ENCODE peak calls at places on chromosomes 4 and X, in seven cellular contexts. One of them, this sample, is unnamed.
A peak's percentile ranks its signal among the peaks of the same experiment; 100 is the strongest.

GRCh38 chr4:86940920-86941460 is 6.2 kb downstream of the AFF1 start:
- DNase-seq in fibroblast of lung: no peak
- DNase-seq in NCI-H1092: no peak
- DNase-seq in hepatocyte: no peak
- DNase-seq in T-cell: no peak
- DNase-seq in stimulated activated CD8-positive, alpha-beta memory T cell treated with anti-CD3 and anti-CD28 coated beads, Interleukin-15, amount 100 ng/mL, for 4 hours: no peak
- DNase-seq in amniotic stem cell: no peak
- DNase-seq in this sample: no peak

GRCh38 chrX:27918799-27919198 is 62.5 kb downstream of the DCAF8L1 start:
- DNase-seq in fibroblast of lung: peak; percentile 4
- DNase-seq in NCI-H1092: no peak
- DNase-seq in amniotic stem cell: no peak
- DNase-seq in stimulated activated CD8-positive, alpha-beta memory T cell treated with anti-CD3 and anti-CD28 coated beads, Interleukin-15, amount 100 ng/mL, for 4 hours: no peak
- DNase-seq in hepatocyte: peak; percentile 25
- DNase-seq in T-cell: no peak
- DNase-seq in this sample: no peak

GRCh38 chr4:122652379-122652778 is 31.5 kb upstream of the IL21 start:
- DNase-seq in hepatocyte: peak; percentile 52
- DNase-seq in amniotic stem cell: peak; percentile 19
- DNase-seq in fibroblast of lung: peak; percentile 51
- DNase-seq in stimulated activated CD8-positive, alpha-beta memory T cell treated with anti-CD3 and anti-CD28 coated beads, Interleukin-15, amount 100 ng/mL, for 4 hours: no peak
- DNase-seq in NCI-H1092: no peak
- DNase-seq in T-cell: peak; percentile 40
- DNase-seq in this sample: no peak

GRCh38 chr4:153270361-153270760 is 66.1 kb downstream of the TRIM2 start:
- DNase-seq in hepatocyte: no peak
- DNase-seq in T-cell: no peak
- DNase-seq in stimulated activated CD8-positive, alpha-beta memory T cell treated with anti-CD3 and anti-CD28 coated beads, Interleukin-15, amount 100 ng/mL, for 4 hours: no peak
- DNase-seq in NCI-H1092: no peak
- DNase-seq in amniotic stem cell: no peak
- DNase-seq in fibroblast of lung: no peak
- DNase-seq in this sample: no peak

GRCh38 chr4:41257257-41257900 is 651 bp downstream of the UCHL1 start:
- DNase-seq in fibroblast of lung: peak; percentile 61
- DNase-seq in NCI-H1092: peak; percentile 67
- DNase-seq in stimulated activated CD8-positive, alpha-beta memory T cell treated with anti-CD3 and anti-CD28 coated beads, Interleukin-15, amount 100 ng/mL, for 4 hours: no peak
- DNase-seq in T-cell: no peak
- DNase-seq in hepatocyte: peak; percentile 73
- DNase-seq in amniotic stem cell: peak; percentile 22
- DNase-seq in this sample: peak; percentile 63

GRCh38 chrX:86507337-86507736 is 359.1 kb downstream of the DACH2 start:
- DNase-seq in hepatocyte: no peak
- DNase-seq in NCI-H1092: no peak
- DNase-seq in stimulated activated CD8-positive, alpha-beta memory T cell treated with anti-CD3 and anti-CD28 coated beads, Interleukin-15, amount 100 ng/mL, for 4 hours: no peak
- DNase-seq in amniotic stem cell: no peak
- DNase-seq in T-cell: no peak
- DNase-seq in fibroblast of lung: no peak
- DNase-seq in this sample: no peak

GRCh38 chrX:152220612-152221011 is 82.2 kb upstream of the MAGEA10 start:
- DNase-seq in T-cell: no peak
- DNase-seq in amniotic stem cell: no peak
- DNase-seq in stimulated activated CD8-positive, alpha-beta memory T cell treated with anti-CD3 and anti-CD28 coated beads, Interleukin-15, amount 100 ng/mL, for 4 hours: no peak
- DNase-seq in NCI-H1092: no peak
- DNase-seq in fibroblast of lung: peak; percentile 60
- DNase-seq in hepatocyte: no peak
- DNase-seq in this sample: no peak

GRCh38 chr4:183099537-183100297 is 660 bp downstream of the WWC2 start:
- DNase-seq in stimulated activated CD8-positive, alpha-beta memory T cell treated with anti-CD3 and anti-CD28 coated beads, Interleukin-15, amount 100 ng/mL, for 4 hours: no peak
- DNase-seq in fibroblast of lung: no peak
- DNase-seq in T-cell: no peak
- DNase-seq in amniotic stem cell: no peak
- DNase-seq in hepatocyte: peak; percentile 73
- DNase-seq in NCI-H1092: no peak
- DNase-seq in this sample: peak; percentile 65

GRCh38 chrX:108584617-108585211 is 145.1 kb downstream of the COL4A5 start:
- DNase-seq in NCI-H1092: no peak
- DNase-seq in fibroblast of lung: no peak
- DNase-seq in amniotic stem cell: no peak
- DNase-seq in T-cell: no peak
- DNase-seq in hepatocyte: peak; percentile 4
- DNase-seq in stimulated activated CD8-positive, alpha-beta memory T cell treated with anti-CD3 and anti-CD28 coated beads, Interleukin-15, amount 100 ng/mL, for 4 hours: no peak
- DNase-seq in this sample: no peak

GRCh38 chr4:68344049-68344448 is 5.8 kb downstream of the YTHDC1 start:
- DNase-seq in hepatocyte: no peak
- DNase-seq in T-cell: no peak
- DNase-seq in stimulated activated CD8-positive, alpha-beta memory T cell treated with anti-CD3 and anti-CD28 coated beads, Interleukin-15, amount 100 ng/mL, for 4 hours: no peak
- DNase-seq in NCI-H1092: no peak
- DNase-seq in amniotic stem cell: no peak
- DNase-seq in fibroblast of lung: no peak
- DNase-seq in this sample: no peak

GRCh38 chr4:68180858-68181531 is 51.3 kb upstream of the TMPRSS11F start:
- DNase-seq in NCI-H1092: no peak
- DNase-seq in T-cell: no peak
- DNase-seq in amniotic stem cell: no peak
- DNase-seq in fibroblast of lung: peak; percentile 56
- DNase-seq in hepatocyte: no peak
- DNase-seq in stimulated activated CD8-positive, alpha-beta memory T cell treated with anti-CD3 and anti-CD28 coated beads, Interleukin-15, amount 100 ng/mL, for 4 hours: no peak
- DNase-seq in this sample: no peak

GRCh38 chrX:40083120-40083978 is 14.4 kb downstream of the BCOR start:
- DNase-seq in T-cell: no peak
- DNase-seq in hepatocyte: peak; percentile 68
- DNase-seq in fibroblast of lung: no peak
- DNase-seq in stimulated activated CD8-positive, alpha-beta memory T cell treated with anti-CD3 and anti-CD28 coated beads, Interleukin-15, amount 100 ng/mL, for 4 hours: no peak
- DNase-seq in NCI-H1092: no peak
- DNase-seq in amniotic stem cell: no peak
- DNase-seq in this sample: peak; percentile 49